ENCODE peak calls at places on chromosome 11, in six cellular contexts. One of them, this sample, is unnamed.

GRCh38 chr11:128021304-128022006 is 565.9 kb downstream of the ETS1 start:
- DNase-seq in A549: no peak
- DNase-seq in MM.1S: no peak
- DNase-seq in foreskin keratinocyte: no peak
- DNase-seq in HCT116: no peak
- DNase-seq in thoracic aorta: no peak
- DNase-seq in this sample: peak; percentile 14

GRCh38 chr11:31826530-31827438 is 15.7 kb upstream of the PAX6 start:
- DNase-seq in A549: no peak
- DNase-seq in MM.1S: no peak
- DNase-seq in foreskin keratinocyte: no peak
- DNase-seq in HCT116: no peak
- DNase-seq in thoracic aorta: no peak
- DNase-seq in this sample: no peak

GRCh38 chr11:13339196-13340153 is 61.9 kb downstream of the BMAL1 start:
- DNase-seq in A549: peak; percentile 83
- DNase-seq in MM.1S: no peak
- DNase-seq in foreskin keratinocyte: peak; percentile 72
- DNase-seq in HCT116: no peak
- DNase-seq in thoracic aorta: no peak
- DNase-seq in this sample: peak; percentile 87

GRCh38 chr11:132644511-132644910 is 887.8 kb downstream of the OPCML start:
- DNase-seq in A549: no peak
- DNase-seq in MM.1S: no peak
- DNase-seq in foreskin keratinocyte: no peak
- DNase-seq in HCT116: no peak
- DNase-seq in thoracic aorta: no peak
- DNase-seq in this sample: no peak

GRCh38 chr11:78132475-78132874 is 7.0 kb downstream of the ALG8 start:
- DNase-seq in A549: no peak
- DNase-seq in MM.1S: no peak
- DNase-seq in foreskin keratinocyte: no peak
- DNase-seq in HCT116: no peak
- DNase-seq in thoracic aorta: no peak
- DNase-seq in this sample: no peak

GRCh38 chr11:109654091-109654490 is 232.1 kb downstream of the C11orf87 start:
- DNase-seq in A549: no peak
- DNase-seq in MM.1S: no peak
- DNase-seq in foreskin keratinocyte: peak; percentile 18
- DNase-seq in HCT116: no peak
- DNase-seq in thoracic aorta: no peak
- DNase-seq in this sample: no peak

GRCh38 chr11:132402056-132402684 is 1031.8 kb downstream of the NTM start:
- DNase-seq in A549: no peak
- DNase-seq in MM.1S: peak; percentile 86
- DNase-seq in foreskin keratinocyte: peak; percentile 2
- DNase-seq in HCT116: no peak
- DNase-seq in thoracic aorta: no peak
- DNase-seq in this sample: peak; percentile 47

GRCh38 chr11:78940500-78941225 is 366.0 kb upstream of the NARS2 start:
- DNase-seq in A549: no peak
- DNase-seq in MM.1S: no peak
- DNase-seq in foreskin keratinocyte: no peak
- DNase-seq in HCT116: no peak
- DNase-seq in thoracic aorta: no peak
- DNase-seq in this sample: no peak

GRCh38 chr11:78039919-78040671 is 17.0 kb upstream of the KCTD14 start:
- DNase-seq in A549: peak; percentile 64
- DNase-seq in MM.1S: peak; percentile 47
- DNase-seq in foreskin keratinocyte: peak; percentile 40
- DNase-seq in HCT116: no peak
- DNase-seq in thoracic aorta: peak; percentile 46
- DNase-seq in this sample: peak; percentile 80

GRCh38 chr11:87926250-87926970 is 248.8 kb downstream of the RAB38 start:
- DNase-seq in A549: no peak
- DNase-seq in MM.1S: no peak
- DNase-seq in foreskin keratinocyte: peak; percentile 78
- DNase-seq in HCT116: peak; percentile 80
- DNase-seq in thoracic aorta: no peak
- DNase-seq in this sample: peak; percentile 68

GRCh38 chr11:117627259-117627658 is 169.8 kb downstream of the DSCAML1 start:
- DNase-seq in A549: no peak
- DNase-seq in MM.1S: no peak
- DNase-seq in foreskin keratinocyte: no peak
- DNase-seq in HCT116: no peak
- DNase-seq in thoracic aorta: no peak
- DNase-seq in this sample: no peak

GRCh38 chr11:117950999-117951961 is 22.1 kb upstream of the TMPRSS13 start:
- DNase-seq in A549: no peak
- DNase-seq in MM.1S: no peak
- DNase-seq in foreskin keratinocyte: no peak
- DNase-seq in HCT116: no peak
- DNase-seq in thoracic aorta: no peak
- DNase-seq in this sample: no peak

GRCh38 chr11:45871638-45872037 is 13.8 kb upstream of the MAPK8IP1 start:
- DNase-seq in A549: no peak
- DNase-seq in MM.1S: no peak
- DNase-seq in foreskin keratinocyte: no peak
- DNase-seq in HCT116: no peak
- DNase-seq in thoracic aorta: no peak
- DNase-seq in this sample: no peak

GRCh38 chr11:76622481-76623094 is 48.0 kb downstream of the LRRC32 start:
- DNase-seq in A549: no peak
- DNase-seq in MM.1S: no peak
- DNase-seq in foreskin keratinocyte: no peak
- DNase-seq in HCT116: no peak
- DNase-seq in thoracic aorta: no peak
- DNase-seq in this sample: no peak

GRCh38 chr11:35363246-35364100 is 55.9 kb downstream of the SLC1A2 start:
- DNase-seq in A549: no peak
- DNase-seq in MM.1S: no peak
- DNase-seq in foreskin keratinocyte: no peak
- DNase-seq in HCT116: no peak
- DNase-seq in thoracic aorta: no peak
- DNase-seq in this sample: no peak

GRCh38 chr11:2302280-2302843 is 549 bp downstream of the TSPAN32 start:
- DNase-seq in A549: no peak
- DNase-seq in MM.1S: no peak
- DNase-seq in foreskin keratinocyte: no peak
- DNase-seq in HCT116: no peak
- DNase-seq in thoracic aorta: no peak
- DNase-seq in this sample: no peak

GRCh38 chr11:34468209-34468841 is 29.6 kb downstream of the CAT start:
- DNase-seq in A549: no peak
- DNase-seq in MM.1S: peak; percentile 75
- DNase-seq in foreskin keratinocyte: no peak
- DNase-seq in HCT116: peak; percentile 28
- DNase-seq in thoracic aorta: no peak
- DNase-seq in this sample: peak; percentile 36

GRCh38 chr11:130451261-130452019 is 3.0 kb downstream of the ADAMTS15 start:
- DNase-seq in A549: no peak
- DNase-seq in MM.1S: no peak
- DNase-seq in foreskin keratinocyte: no peak
- DNase-seq in HCT116: no peak
- DNase-seq in thoracic aorta: no peak
- DNase-seq in this sample: no peak

DNA sequence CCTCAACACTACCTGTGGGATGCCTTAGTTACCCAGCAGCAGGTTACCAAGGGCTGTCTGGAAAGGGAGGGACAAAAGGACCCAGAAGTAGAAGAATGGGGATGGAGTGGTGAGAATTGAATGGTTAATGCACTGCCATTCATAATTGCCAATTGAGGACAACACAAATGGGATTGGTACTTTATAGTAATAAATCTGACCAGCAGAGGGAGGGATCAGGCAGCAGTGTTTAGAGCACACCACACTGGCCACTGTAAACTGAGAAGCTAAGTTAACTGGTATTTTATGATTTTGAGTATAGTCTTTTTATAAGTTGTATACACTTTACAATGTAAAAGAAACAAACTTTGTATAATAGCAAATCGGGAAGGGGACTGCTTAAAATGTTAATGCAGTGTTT is 10.7 kb downstream of the TBRG1 start:
- DNase-seq in A549: peak; percentile 26
- DNase-seq in MM.1S: no peak
- DNase-seq in foreskin keratinocyte: no peak
- DNase-seq in HCT116: no peak
- DNase-seq in thoracic aorta: no peak
- DNase-seq in this sample: peak; percentile 19
- TF ChIP-seq CTCF in A549: peak; percentile 18
- TF ChIP-seq CTCF in MM.1S: peak; percentile 28
- TF ChIP-seq CTCF in foreskin keratinocyte: peak; percentile 47
- TF ChIP-seq CTCF in HCT116: peak; percentile 14
- TF ChIP-seq CTCF in thoracic aorta: peak; percentile 20
- TF ChIP-seq CTCF in this sample: peak; percentile 66

GRCh38 chr11:30549565-30549964 is 36.6 kb downstream of the MPPED2 start:
- DNase-seq in A549: no peak
- DNase-seq in MM.1S: no peak
- DNase-seq in foreskin keratinocyte: no peak
- DNase-seq in HCT116: no peak
- DNase-seq in thoracic aorta: no peak
- DNase-seq in this sample: no peak

GRCh38 chr11:30552839-30553238 is 33.3 kb downstream of the MPPED2 start:
- DNase-seq in A549: no peak
- DNase-seq in MM.1S: no peak
- DNase-seq in foreskin keratinocyte: no peak
- DNase-seq in HCT116: no peak
- DNase-seq in thoracic aorta: no peak
- DNase-seq in this sample: no peak

GRCh38 chr11:30553521-30554110 is 32.5 kb downstream of the MPPED2 start:
- DNase-seq in A549: no peak
- DNase-seq in MM.1S: no peak
- DNase-seq in foreskin keratinocyte: no peak
- DNase-seq in HCT116: no peak
- DNase-seq in thoracic aorta: no peak
- DNase-seq in this sample: no peak
- TF ChIP-seq CTCF in A549: no peak
- TF ChIP-seq CTCF in MM.1S: no peak
- TF ChIP-seq CTCF in foreskin keratinocyte: no peak
- TF ChIP-seq CTCF in HCT116: no peak
- TF ChIP-seq CTCF in thoracic aorta: no peak
- TF ChIP-seq CTCF in this sample: no peak

GRCh38 chr11:12236744-12237101 is 126.3 kb downstream of the MICAL2 start:
- DNase-seq in A549: no peak
- DNase-seq in MM.1S: no peak
- DNase-seq in foreskin keratinocyte: no peak
- DNase-seq in HCT116: no peak
- DNase-seq in thoracic aorta: no peak
- DNase-seq in this sample: no peak
- TF ChIP-seq CTCF in A549: no peak
- TF ChIP-seq CTCF in MM.1S: no peak
- TF ChIP-seq CTCF in foreskin keratinocyte: no peak
- TF ChIP-seq CTCF in HCT116: no peak
- TF ChIP-seq CTCF in thoracic aorta: no peak
- TF ChIP-seq CTCF in this sample: peak; percentile 65

GRCh38 chr11:72222106-72222891 is 2.3 kb upstream of the INPPL1 start:
- DNase-seq in A549: no peak
- DNase-seq in MM.1S: no peak
- DNase-seq in foreskin keratinocyte: no peak
- DNase-seq in HCT116: no peak
- DNase-seq in thoracic aorta: no peak
- DNase-seq in this sample: no peak

GRCh38 chr11:72223615-72224586 is 666 bp upstream of the INPPL1 start:
- DNase-seq in A549: no peak
- DNase-seq in MM.1S: peak; percentile 58
- DNase-seq in foreskin keratinocyte: no peak
- DNase-seq in HCT116: peak; percentile 8
- DNase-seq in thoracic aorta: no peak
- DNase-seq in this sample: peak; percentile 36

GRCh38 chr11:72221386-72221785 is 3.2 kb upstream of the INPPL1 start:
- DNase-seq in A549: no peak
- DNase-seq in MM.1S: no peak
- DNase-seq in foreskin keratinocyte: no peak
- DNase-seq in HCT116: no peak
- DNase-seq in thoracic aorta: no peak
- DNase-seq in this sample: no peak

GRCh38 chr11:72224587-72225410 is at the start of gene INPPL1:
- DNase-seq in A549: no peak
- DNase-seq in MM.1S: peak; percentile 48
- DNase-seq in foreskin keratinocyte: no peak
- DNase-seq in HCT116: no peak
- DNase-seq in thoracic aorta: no peak
- DNase-seq in this sample: no peak

DNA sequence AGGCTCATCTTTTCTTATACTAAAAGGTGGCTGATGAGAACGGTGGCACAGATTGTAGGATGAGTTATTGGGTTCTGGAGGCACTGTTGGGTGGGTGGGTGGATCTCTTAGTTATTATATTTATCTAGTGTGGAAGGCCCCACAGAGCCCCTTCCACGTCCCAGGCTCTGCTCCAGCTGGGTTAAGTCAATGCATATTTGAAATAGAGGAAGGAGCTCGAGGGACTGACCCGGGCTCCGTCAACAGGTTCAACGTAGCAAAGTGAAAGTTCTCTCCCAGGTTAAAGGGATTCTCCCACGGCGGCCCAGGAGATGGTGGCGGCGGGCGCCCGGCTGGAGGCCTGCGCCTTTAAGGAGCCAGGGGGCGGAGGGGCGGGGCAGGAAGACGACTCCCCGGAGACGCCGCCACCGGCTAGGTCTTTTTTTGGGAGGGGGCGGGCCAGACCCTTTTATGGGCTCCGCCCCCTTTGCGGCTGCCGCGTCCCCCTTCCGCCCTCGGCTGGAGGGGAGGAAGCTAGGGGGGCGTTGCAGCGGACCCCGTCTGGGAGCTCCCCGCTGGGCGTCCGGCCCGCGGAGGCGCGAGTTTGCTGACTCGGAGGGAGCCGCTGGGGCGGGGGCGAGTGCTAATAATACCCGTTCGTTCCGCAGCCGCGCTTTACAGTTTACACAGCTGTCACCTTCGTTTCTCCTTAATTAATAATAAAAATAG is 1.5 kb upstream of the INPPL1 start:
- DNase-seq in A549: peak; percentile 53
- DNase-seq in MM.1S: peak; percentile 94
- DNase-seq in foreskin keratinocyte: peak; percentile 74
- DNase-seq in HCT116: peak; percentile 76
- DNase-seq in thoracic aorta: peak; percentile 87
- DNase-seq in this sample: peak; percentile 81
- TF ChIP-seq CTCF in A549: no peak
- TF ChIP-seq CTCF in MM.1S: no peak
- TF ChIP-seq CTCF in foreskin keratinocyte: peak; percentile 53
- TF ChIP-seq CTCF in HCT116: no peak
- TF ChIP-seq CTCF in thoracic aorta: peak; percentile 14
- TF ChIP-seq CTCF in this sample: peak; percentile 71

DNA sequence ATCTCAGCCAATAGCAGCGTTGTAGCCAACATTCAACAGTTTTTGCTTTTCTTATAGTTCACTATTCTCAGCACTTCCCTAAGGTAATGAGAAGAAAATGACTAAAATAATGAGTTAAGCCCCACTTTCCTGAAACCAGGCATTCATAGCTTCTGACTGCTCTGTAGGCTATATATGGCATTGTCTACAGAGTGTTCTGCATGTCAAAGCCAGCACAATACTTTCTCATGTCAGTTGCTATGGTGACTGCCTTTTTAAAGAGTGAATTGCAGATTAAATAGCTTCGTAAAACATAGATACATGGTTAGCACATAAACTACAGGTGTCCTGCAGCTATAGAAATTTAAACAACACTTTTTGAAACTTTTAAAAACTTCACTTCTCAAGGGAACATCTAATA is 1256.1 kb upstream of the CNTN5 start:
- DNase-seq in A549: no peak
- DNase-seq in MM.1S: no peak
- DNase-seq in foreskin keratinocyte: no peak
- DNase-seq in HCT116: no peak
- DNase-seq in thoracic aorta: no peak
- DNase-seq in this sample: no peak
- TF ChIP-seq CTCF in A549: no peak
- TF ChIP-seq CTCF in MM.1S: no peak
- TF ChIP-seq CTCF in foreskin keratinocyte: no peak
- TF ChIP-seq CTCF in HCT116: no peak
- TF ChIP-seq CTCF in thoracic aorta: no peak
- TF ChIP-seq CTCF in this sample: no peak

This sample was measured in HFFc6.